ENCODE peak calls at places on chromosomes 11 and 22, in seven cellular contexts. O is HepG2, N is HFF-Myc, S is neural progenitor cell, V is progenitor cell of endocrine pancreas, Q is ovary, P is OCI-LY7. D is an unnamed sample.

GRCh38 chr11:17986007-17986710 is 26.7 kb downstream of the SERGEF start:
- DNase-seq in O (no peak), N (peak), S (no peak), V (no peak), Q (peak), P (no peak), D (no peak)

GRCh38 chr11:69889400-69890372 is 70.5 kb upstream of the FGF3 start:
- DNase-seq in O (no peak), N (no peak), S (peak), V (no peak), Q (no peak), P (no peak), D (no peak)

GRCh38 chr22:18035740-18036139 is 11.4 kb upstream of the MICAL3 start:
- DNase-seq in O (peak), N (no peak), S (no peak), V (no peak), Q (no peak), P (no peak), D (no peak)

GRCh38 chr11:116610190-116610589 is 162.6 kb downstream of the BUD13 start:
- DNase-seq in O (no peak), N (no peak), S (no peak), V (no peak), Q (no peak), P (no peak), D (no peak)

GRCh38 chr11:19811391-19811790 is 98.8 kb downstream of the NAV2 start:
- DNase-seq in O (no peak), N (no peak), S (no peak), V (no peak), Q (no peak), P (no peak), D (no peak)

GRCh38 chr11:120632579-120632978 is 121.0 kb downstream of the GRIK4 start:
- DNase-seq in O (no peak), N (no peak), S (no peak), V (no peak), Q (no peak), P (peak), D (no peak)

GRCh38 chr11:120558754-120559431 is 47.3 kb downstream of the GRIK4 start:
- DNase-seq in O (no peak), N (no peak), S (no peak), V (no peak), Q (no peak), P (no peak), D (no peak)

GRCh38 chr11:57913713-57914704 is 109.7 kb upstream of the OR9Q1 start:
- DNase-seq in O (no peak), N (no peak), S (no peak), V (no peak), Q (no peak), P (no peak), D (no peak)

GRCh38 chr11:17439316-17439782 is 37.3 kb downstream of the ABCC8 start:
- DNase-seq in O (peak), N (no peak), S (no peak), V (no peak), Q (no peak), P (peak), D (peak)

GRCh38 chr11:118705111-118705741 is 25.8 kb upstream of the TREH start:
- DNase-seq in O (no peak), N (no peak), S (peak), V (no peak), Q (no peak), P (peak), D (peak)

GRCh38 chr11:69654660-69655478 is 13.9 kb downstream of the CCND1 start:
- DNase-seq in O (peak), N (no peak), S (no peak), V (no peak), Q (no peak), P (no peak), D (no peak)

GRCh38 chr22:11307996-11308395 is 4220.0 kb upstream of the OR11H1 start:
- DNase-seq in O (no peak), N (no peak), S (no peak), V (no peak), Q (no peak), P (no peak), D (no peak)

GRCh38 chr11:1409108-1409851 is 19.5 kb downstream of the BRSK2 start:
- DNase-seq in O (no peak), N (no peak), S (no peak), V (no peak), Q (no peak), P (no peak), D (no peak)

GRCh38 chr11:57792060-57792541 is 30.5 kb downstream of the CTNND1 start:
- DNase-seq in O (no peak), N (no peak), S (no peak), V (no peak), Q (no peak), P (no peak), D (peak)

GRCh38 chr11:86050310-86050709 is 18.6 kb downstream of the PICALM start:
- DNase-seq in O (no peak), N (no peak), S (no peak), V (no peak), Q (no peak), P (no peak), D (no peak)

GRCh38 chr11:6200975-6201374 is 2.0 kb downstream of the OR52W1 start:
- DNase-seq in O (no peak), N (no peak), S (no peak), V (no peak), Q (no peak), P (no peak), D (peak)

GRCh38 chr11:57379732-57380131 is 1.2 kb downstream of the PRG3 start:
- DNase-seq in O (no peak), N (no peak), S (peak), V (peak), Q (no peak), P (no peak), D (no peak)

GRCh38 chr11:134714021-134714656 is 302.1 kb upstream of the B3GAT1 start:
- DNase-seq in O (no peak), N (no peak), S (no peak), V (no peak), Q (no peak), P (no peak), D (no peak)

GRCh38 chr11:62010935-62011528 is 43.6 kb upstream of the FTH1 start:
- DNase-seq in O (peak), N (no peak), S (no peak), V (no peak), Q (no peak), P (no peak), D (no peak)

GRCh38 chr22:39594411-39594810 is 23.9 kb downstream of the CACNA1I start:
- DNase-seq in O (no peak), N (no peak), S (peak), V (no peak), Q (no peak), P (no peak), D (no peak)

GRCh38 chr11:17991799-17992433 is 20.9 kb downstream of the SERGEF start:
- DNase-seq in O (peak), N (no peak), S (peak), V (no peak), Q (no peak), P (peak), D (peak)

GRCh38 chr11:79173615-79174014 is 267.2 kb downstream of the TENM4 start:
- DNase-seq in O (no peak), N (no peak), S (no peak), V (no peak), Q (peak), P (no peak), D (no peak)

GRCh38 chr11:72820439-72821139 is 6.4 kb downstream of the ATG16L2 start:
- DNase-seq in O (no peak), N (no peak), S (no peak), V (no peak), Q (no peak), P (no peak), D (no peak)

GRCh38 chr11:2557381-2557780 is 112.6 kb downstream of the KCNQ1 start:
- DNase-seq in O (no peak), N (no peak), S (no peak), V (no peak), Q (no peak), P (no peak), D (no peak)

GRCh38 chr22:31447337-31447736 is 42.3 kb downstream of the EIF4ENIF1 start:
- DNase-seq in O (no peak), N (no peak), S (no peak), V (no peak), Q (no peak), P (no peak), D (no peak)

GRCh38 chr22:31448382-31448781 is 41.3 kb downstream of the EIF4ENIF1 start:
- DNase-seq in O (no peak), N (no peak), S (no peak), V (no peak), Q (no peak), P (no peak), D (no peak)

GRCh38 chr22:31449521-31449920 is 40.1 kb downstream of the EIF4ENIF1 start:
- DNase-seq in O (no peak), N (no peak), S (no peak), V (no peak), Q (no peak), P (no peak), D (no peak)

GRCh38 chr22:31446767-31447166 is 42.9 kb downstream of the EIF4ENIF1 start:
- DNase-seq in O (no peak), N (no peak), S (no peak), V (no peak), Q (no peak), P (no peak), D (no peak)

DNA sequence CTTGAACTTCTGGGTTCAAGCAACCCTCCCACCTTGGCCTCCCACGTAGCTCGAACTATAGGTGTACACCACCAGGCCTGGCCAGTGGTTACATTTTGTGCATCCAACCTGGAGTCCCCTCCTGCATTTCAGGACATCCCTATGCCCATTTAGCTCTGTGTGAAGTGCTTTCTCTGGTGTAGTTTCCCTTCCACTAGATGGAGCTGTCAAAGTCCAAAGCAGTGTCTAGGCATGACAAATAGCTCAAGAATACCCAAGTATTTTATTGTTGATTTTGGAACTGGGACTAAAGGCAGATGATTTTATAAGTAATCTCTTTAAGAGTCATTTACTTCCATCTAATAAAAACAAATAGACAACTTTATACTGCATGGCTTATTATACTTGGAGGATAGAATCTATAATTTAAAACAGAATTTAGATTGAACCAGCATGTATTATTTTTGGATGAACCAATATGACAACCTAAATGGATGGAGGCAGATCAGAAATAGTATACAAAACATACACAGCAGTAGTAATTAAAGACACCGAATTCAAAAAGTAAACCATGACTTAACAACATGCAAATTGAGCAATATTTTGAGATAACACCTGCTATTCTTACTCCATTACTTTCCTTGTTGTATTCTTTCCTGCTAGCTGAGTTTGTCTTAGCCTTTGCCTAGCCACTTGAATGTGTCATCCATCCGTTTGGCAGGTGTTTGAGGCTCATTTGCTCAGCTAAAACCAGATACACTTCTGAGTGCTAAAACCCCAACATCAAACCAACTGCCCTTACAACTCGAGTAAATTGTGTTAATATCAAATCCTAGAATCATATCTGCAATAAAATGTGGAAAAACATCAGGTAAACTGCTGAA is 37.7 kb downstream of the EIF4ENIF1 start:
- DNase-seq in O (peak), N (peak), S (peak), V (no peak), Q (no peak), P (peak), D (no peak)
- TF ChIP-seq CTCF in O (peak), N (peak), S (peak), V (peak), Q (no peak), P (peak), D (peak)

GRCh38 chr11:35412285-35412684 is 7.1 kb downstream of the SLC1A2 start:
- DNase-seq in O (no peak), N (no peak), S (peak), V (no peak), Q (no peak), P (no peak), D (no peak)
- TF ChIP-seq CTCF in O (peak), N (peak), S (peak), V (peak), Q (no peak), P (peak), D (peak)

GRCh38 chr22:50189849-50190181 is 4.1 kb downstream of the TRABD start:
- DNase-seq in O (no peak), N (no peak), S (no peak), V (no peak), Q (no peak), P (peak), D (no peak)

GRCh38 chr22:50191041-50191740 is 5.5 kb downstream of the TRABD start:
- DNase-seq in O (no peak), N (no peak), S (no peak), V (no peak), Q (no peak), P (peak), D (peak)

GRCh38 chr22:50189184-50189848 is 3.6 kb downstream of the TRABD start:
- DNase-seq in O (no peak), N (no peak), S (no peak), V (no peak), Q (no peak), P (peak), D (no peak)

GRCh38 chr22:50192056-50192824 is 6.5 kb downstream of the TRABD start:
- DNase-seq in O (no peak), N (no peak), S (no peak), V (no peak), Q (no peak), P (peak), D (no peak)

DNA sequence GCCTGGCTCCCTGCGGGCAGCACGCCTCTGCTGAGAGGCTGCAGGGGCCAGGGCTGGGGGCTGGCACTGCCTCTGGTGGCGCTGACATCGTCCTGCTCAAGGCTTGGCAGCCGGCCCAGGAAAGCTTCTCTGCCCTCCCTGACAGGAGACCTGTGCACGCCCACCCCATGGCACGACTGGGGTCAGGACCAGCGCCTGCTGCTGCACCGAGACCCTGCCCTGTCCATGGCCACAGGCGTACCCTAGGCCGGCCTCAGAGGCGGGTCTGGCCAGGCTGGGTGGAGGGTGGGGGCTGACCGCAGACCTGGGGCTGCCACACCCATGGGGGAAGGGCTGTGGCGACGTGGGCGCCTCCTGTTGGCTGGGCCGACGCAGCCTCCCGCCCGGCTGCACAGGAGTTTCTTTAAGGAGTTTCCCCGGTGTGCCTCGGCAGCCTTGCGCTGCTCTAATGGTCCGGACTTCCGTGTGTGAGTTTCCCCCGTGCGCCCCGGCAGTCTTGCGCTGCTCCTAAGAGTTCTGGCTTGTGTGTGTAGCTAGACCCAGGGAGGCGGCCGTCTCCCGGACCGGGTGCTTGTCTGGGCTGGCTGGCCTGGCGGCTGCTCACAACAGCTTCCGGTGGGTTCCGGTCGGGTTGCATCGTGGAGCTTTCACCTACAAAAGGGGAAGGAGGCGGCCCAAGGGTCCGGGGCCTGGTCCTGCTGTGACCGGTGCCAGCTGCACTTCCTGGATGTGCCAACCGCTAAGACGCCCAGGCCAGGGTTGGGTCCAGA is 4.7 kb downstream of the TRABD start:
- DNase-seq in O (no peak), N (no peak), S (peak), V (no peak), Q (peak), P (peak), D (peak)
- TF ChIP-seq CTCF in O (peak), N (peak), S (peak), V (peak), Q (peak), P (peak), D (peak)

GRCh38 chr11:75497788-75498404 is 27.8 kb downstream of the GDPD5 start:
- DNase-seq in O (no peak), N (no peak), S (no peak), V (no peak), Q (no peak), P (no peak), D (no peak)

GRCh38 chr11:75492181-75492820 is 33.4 kb downstream of the GDPD5 start:
- DNase-seq in O (no peak), N (no peak), S (no peak), V (no peak), Q (no peak), P (peak), D (peak)

GRCh38 chr11:75498556-75499255 is 27.0 kb downstream of the GDPD5 start:
- DNase-seq in O (no peak), N (no peak), S (no peak), V (no peak), Q (no peak), P (no peak), D (no peak)

GRCh38 chr11:75499423-75500305 is 26.1 kb downstream of the GDPD5 start:
- DNase-seq in O (no peak), N (peak), S (no peak), V (no peak), Q (peak), P (no peak), D (no peak)

GRCh38 chr11:75495749-75496641 is 29.7 kb downstream of the GDPD5 start:
- DNase-seq in O (peak), N (no peak), S (peak), V (no peak), Q (no peak), P (no peak), D (no peak)
- TF ChIP-seq CTCF in O (peak), N (no peak), S (peak), V (no peak), Q (no peak), P (no peak), D (no peak)